ENCODE peak calls at places on chromosomes 12 and 14, in seven cellular contexts. N, L, A, I, Z, T and D are unnamed samples.

GRCh38 chr12:99670635-99671034 is 23.1 kb downstream of the GARIN6 start:
- DNase-seq in A (no peak), Z (no peak), I (no peak), L (no peak), N (no peak), T (no peak), D (no peak)

GRCh38 chr14:104887623-104888488 is 22.8 kb downstream of the CEP170B start:
- DNase-seq in L (peak), Z (no peak), N (no peak), A (no peak), T (no peak), I (no peak), D (no peak)

GRCh38 chr12:5383961-5384360 is 47.9 kb upstream of the NTF3 start:
- DNase-seq in L (no peak), A (no peak), T (no peak), N (no peak), I (no peak), Z (no peak), D (no peak)

GRCh38 chr14:24605435-24606190 is 3.9 kb downstream of the GZMH start:
- DNase-seq in N (peak), I (no peak), T (no peak), L (no peak), A (peak), Z (peak), D (no peak)

GRCh38 chr14:64684091-64684490 is 20.1 kb upstream of the PLEKHG3 start:
- DNase-seq in T (peak), A (no peak), I (peak), Z (no peak), N (no peak), L (peak), D (no peak)

GRCh38 chr12:2614341-2614740 is 180.4 kb upstream of the FKBP4 start:
- DNase-seq in L (no peak), T (no peak), N (no peak), Z (no peak), I (peak), A (no peak), D (no peak)

GRCh38 chr12:49950310-49951251 is at the start of gene AQP2:
- DNase-seq in N (no peak), I (no peak), Z (no peak), L (no peak), T (no peak), A (no peak), D (no peak)

GRCh38 chr14:34199585-34199984 is 248.7 kb upstream of the EGLN3 start:
- DNase-seq in Z (no peak), L (no peak), I (peak), T (no peak), N (no peak), A (no peak), D (no peak)

GRCh38 chr14:32329690-32330290 is 692 bp downstream of the AKAP6 start:
- DNase-seq in N (no peak), I (no peak), Z (no peak), T (no peak), A (no peak), L (no peak), D (no peak)

GRCh38 chr12:80218925-80219714 is 119.8 kb downstream of the OTOGL start:
- DNase-seq in L (peak), N (no peak), A (no peak), I (no peak), Z (no peak), T (no peak), D (no peak)

GRCh38 chr12:27009926-27010325 is 4.3 kb downstream of the TM7SF3 start:
- DNase-seq in L (no peak), N (no peak), A (no peak), I (no peak), T (no peak), Z (no peak), D (no peak)

GRCh38 chr12:24714237-24714636 is 234.7 kb downstream of the BCAT1 start:
- DNase-seq in L (no peak), T (no peak), I (no peak), N (no peak), A (no peak), Z (no peak), D (no peak)

GRCh38 chr14:76201162-76201561 is 49.4 kb downstream of the GPATCH2L start:
- DNase-seq in L (no peak), Z (peak), I (peak), N (no peak), A (no peak), T (peak), D (no peak)

GRCh38 chr12:47742253-47742825 is 16.3 kb downstream of the RAPGEF3 start:
- DNase-seq in Z (peak), T (no peak), N (peak), L (peak), I (peak), A (peak), D (no peak)

GRCh38 chr14:59069455-59069854 is 119.0 kb upstream of the DAAM1 start:
- DNase-seq in L (no peak), Z (no peak), N (no peak), T (no peak), I (no peak), A (no peak), D (no peak)

GRCh38 chr14:34693228-34693939 is 21.0 kb downstream of the CFL2 start:
- DNase-seq in T (no peak), I (peak), N (no peak), L (peak), A (no peak), Z (no peak), D (no peak)

GRCh38 chr14:104169765-104170113 is 31.4 kb downstream of the KIF26A start:
- DNase-seq in I (no peak), A (no peak), T (no peak), Z (no peak), N (no peak), L (peak), D (no peak)